ENCODE peak calls at places on chromosomes 2 and 18, in ten cellular contexts. M is left ventricle myocardium inferior; F is heart right ventricle; C is CD8-positive, alpha-beta memory T cell; W is trophoblast cell; L is thoracic aorta; X is A549; G is neuronal stem cell; I is GM23338; T is tibial artery. O is an unnamed sample.

GRCh38 chr18:24831871-24832665 is 371.6 kb downstream of the HRH4 start:
- DNase-seq in W (no peak), L (no peak), I (no peak), F (no peak), X (no peak), T (no peak), G (no peak), M (no peak), C (no peak), O (no peak)

GRCh38 chr2:32745191-32745590 is 117.3 kb downstream of the TTC27 start:
- DNase-seq in T (no peak), C (no peak), L (no peak), M (no peak), F (no peak), I (no peak), W (no peak), G (no peak), X (peak; percentile 5), O (no peak)

GRCh38 chr18:1014951-1015627 is 110.4 kb downstream of the ADCYAP1 start:
- DNase-seq in G (no peak), M (no peak), I (peak; percentile 87), F (no peak), T (no peak), C (no peak), W (no peak), X (no peak), L (no peak), O (no peak)

GRCh38 chr2:30683240-30683956 is 123.8 kb downstream of the CAPN13 start:
- DNase-seq in L (no peak), F (no peak), G (no peak), I (no peak), W (no peak), C (no peak), M (no peak), T (no peak), X (no peak), O (no peak)

GRCh38 chr18:26185267-26185666 is 41.0 kb upstream of the TAF4B start:
- DNase-seq in M (no peak), L (no peak), C (no peak), F (no peak), T (no peak), X (peak; percentile 55), G (no peak), W (no peak), I (peak; percentile 73), O (no peak)

GRCh38 chr2:216354236-216354788 is 18.0 kb downstream of the MARCHF4 start:
- DNase-seq in W (no peak), M (no peak), T (no peak), G (no peak), L (no peak), X (no peak), C (no peak), F (no peak), I (no peak), O (no peak)

GRCh38 chr2:241051578-241052487 is 50.3 kb downstream of the MTERF4 start:
- DNase-seq in W (no peak), T (no peak), L (no peak), X (no peak), I (no peak), F (no peak), C (peak; percentile 45), M (peak; percentile 9), G (no peak), O (no peak)

GRCh38 chr2:184504252-184504651 is 94.1 kb upstream of the ZNF804A start:
- DNase-seq in I (no peak), M (no peak), F (no peak), W (no peak), T (no peak), G (no peak), L (no peak), X (no peak), C (no peak), O (no peak)

GRCh38 chr2:47221956-47222355 is 66.8 kb upstream of the STPG4 start:
- DNase-seq in I (no peak), C (no peak), M (no peak), X (no peak), L (no peak), T (peak; percentile 4), W (no peak), F (no peak), G (no peak), O (no peak)

GRCh38 chr2:102141915-102142828 is at the start of gene IL1R1:
- DNase-seq in I (peak; percentile 70), F (peak; percentile 80), C (no peak), L (no peak), X (peak; percentile 59), T (peak; percentile 91), M (peak; percentile 85), G (peak; percentile 56), W (peak; percentile 89), O (peak; percentile 7)

GRCh38 chr2:73232471-73233153 is 427 bp downstream of the PRADC1 start:
- DNase-seq in T (peak; percentile 27), F (no peak), M (no peak), I (no peak), X (peak; percentile 34), W (no peak), C (no peak), L (no peak), G (no peak), O (no peak)

GRCh38 chr2:30208453-30208852 is 22.9 kb upstream of the LBH start:
- DNase-seq in I (peak; percentile 92), X (peak; percentile 84), G (peak; percentile 59), L (no peak), M (peak; percentile 53), C (no peak), T (peak; percentile 75), F (peak; percentile 75), W (peak; percentile 61), O (peak; percentile 51)

GRCh38 chr2:178238144-178238521 is 43.8 kb downstream of the OSBPL6 start:
- DNase-seq in C (no peak), L (no peak), X (peak; percentile 20), T (no peak), W (no peak), M (no peak), I (no peak), F (no peak), G (no peak), O (no peak)

GRCh38 chr2:84495539-84496146 is 20.7 kb upstream of the DNAH6 start:
- DNase-seq in M (no peak), I (peak; percentile 77), C (peak; percentile 52), F (peak; percentile 41), T (no peak), X (peak; percentile 79), L (no peak), G (peak; percentile 54), W (no peak), O (no peak)

GRCh38 chr2:29074401-29074800 is at the start of gene PCARE:
- DNase-seq in I (no peak), W (no peak), F (no peak), X (no peak), L (no peak), C (no peak), T (no peak), G (no peak), M (no peak), O (no peak)

GRCh38 chr2:190789074-190790004 is 91.3 kb upstream of the GLS start:
- DNase-seq in F (no peak), M (no peak), X (no peak), I (no peak), T (no peak), L (no peak), G (no peak), W (no peak), C (no peak), O (no peak)
- H3K27ac ChIP-seq in F (peak overlapping the region; percentile 2), M (peak overlapping the region; percentile 30), X (peak overlapping the region; percentile 19), I (no peak overlapping the region), T (no peak overlapping the region), L (no peak overlapping the region), G (no peak overlapping the region), W (no peak overlapping the region), C (no peak overlapping the region), O (no peak overlapping the region)

GRCh38 chr2:150484461-150484931 is 3.0 kb downstream of the RND3 start:
- DNase-seq in G (no peak), W (no peak), C (no peak), F (no peak), M (no peak), T (no peak), I (no peak), L (no peak), X (no peak), O (no peak)
- H3K27ac ChIP-seq in G (no peak overlapping the region), W (no peak overlapping the region), C (no peak overlapping the region), F (peak overlapping the region; percentile 96), M (peak overlapping the region; percentile 97), T (peak overlapping the region; percentile 99), I (no peak overlapping the region), L (peak overlapping the region; percentile 99), X (peak overlapping the region; percentile 85), O (no peak overlapping the region)

DNA sequence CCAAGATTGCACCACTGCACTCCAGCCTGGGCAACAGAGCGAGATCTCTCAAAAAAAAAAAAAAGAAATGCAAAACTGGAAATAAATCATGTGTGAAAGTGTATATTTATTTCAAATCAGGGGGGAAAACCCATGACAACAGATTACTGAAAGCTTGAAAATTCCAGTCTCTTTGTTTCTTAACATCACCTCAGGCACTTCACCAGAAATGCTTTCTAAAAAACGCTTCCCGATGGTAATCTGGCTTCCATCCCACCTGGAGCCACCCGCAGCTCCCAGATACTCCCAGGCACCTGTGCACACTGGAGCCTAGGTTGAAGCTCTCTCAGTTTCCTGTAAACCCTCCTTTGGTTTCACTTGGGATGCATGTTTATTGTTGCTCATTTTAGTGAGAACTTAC is 7.2 kb upstream of the ITGB6 start:
- DNase-seq in L (no peak), C (no peak), F (no peak), I (no peak), T (no peak), G (no peak), X (no peak), W (peak; percentile 89), M (no peak), O (no peak)
- H3K27ac ChIP-seq in L (peak overlapping the region; percentile 72), C (no peak overlapping the region), F (no peak overlapping the region), I (no peak overlapping the region), T (peak overlapping the region; percentile 72), G (no peak overlapping the region), X (peak overlapping the region; percentile 99), W (peak overlapping the region; percentile 98), M (no peak overlapping the region), O (no peak overlapping the region)

GRCh38 chr2:201999289-201999688 is 34.4 kb upstream of the FZD7 start:
- DNase-seq in X (no peak), C (no peak), L (no peak), T (no peak), G (no peak), M (peak; percentile 45), I (no peak), W (no peak), F (peak; percentile 44), O (no peak)

GRCh38 chr2:201994973-201995638 is 38.5 kb upstream of the FZD7 start:
- DNase-seq in X (no peak), L (no peak), T (no peak), I (peak; percentile 53), G (no peak), F (no peak), M (no peak), W (no peak), C (no peak), O (no peak)

GRCh38 chr2:201992960-201993359 is 40.7 kb upstream of the FZD7 start:
- DNase-seq in T (no peak), G (no peak), L (no peak), M (no peak), I (peak; percentile 24), X (no peak), C (no peak), F (no peak), W (peak; percentile 29), O (no peak)

GRCh38 chr2:201996006-201996405 is 37.6 kb upstream of the FZD7 start:
- DNase-seq in F (no peak), M (no peak), L (no peak), G (no peak), W (no peak), T (no peak), X (no peak), I (peak; percentile 98), C (no peak), O (no peak)

GRCh38 chr2:201996681-201997254 is 36.9 kb upstream of the FZD7 start:
- DNase-seq in T (no peak), F (no peak), X (no peak), I (no peak), L (no peak), M (no peak), W (no peak), G (no peak), C (no peak), O (no peak)
- H3K27ac ChIP-seq in T (no peak overlapping the region), F (no peak overlapping the region), X (no peak overlapping the region), I (peak overlapping the region; percentile 88), L (no peak overlapping the region), M (no peak overlapping the region), W (no peak overlapping the region), G (no peak overlapping the region), C (no peak overlapping the region), O (no peak overlapping the region)